ENCODE peak calls at places on chromosomes 6 and 20, in six cellular contexts. K is mesenchymal stem cell, N is IMR-90, S is neuronal stem cell, B is mesendoderm, H is H1. I is an unnamed sample.

GRCh38 chr6:1538810-1539482 is 70.8 kb upstream of the FOXC1 start:
- DNase-seq in K (no peak), N (no peak), S (no peak), B (no peak), H (no peak), I (no peak)

GRCh38 chr20:16279320-16279719 is 293.9 kb downstream of the KIF16B start:
- DNase-seq in K (no peak), N (no peak), S (no peak), B (peak), H (peak), I (no peak)

GRCh38 chr6:38350882-38351281 is 288.8 kb downstream of the BTBD9 start:
- DNase-seq in K (peak), N (peak), S (no peak), B (peak), H (no peak), I (no peak)

GRCh38 chr20:5990946-5991345 is 40.5 kb downstream of the MCM8 start:
- DNase-seq in K (peak), N (no peak), S (no peak), B (no peak), H (no peak), I (no peak)

GRCh38 chr6:19137419-19138035 is 699.6 kb upstream of the ID4 start:
- DNase-seq in K (no peak), N (no peak), S (no peak), B (peak), H (peak), I (no peak)

GRCh38 chr6:15080895-15081294 is 165.0 kb upstream of the JARID2 start:
- DNase-seq in K (no peak), N (no peak), S (no peak), B (no peak), H (no peak), I (no peak)

GRCh38 chr6:118618676-118619377 is 32.6 kb downstream of the CEP85L start:
- DNase-seq in K (peak), N (peak), S (peak), B (peak), H (peak), I (peak)

GRCh38 chr20:23873370-23874015 is 6.1 kb downstream of the CST5 start:
- DNase-seq in K (no peak), N (no peak), S (no peak), B (no peak), H (no peak), I (no peak)

GRCh38 chr6:133501675-133502275 is 260.6 kb downstream of the EYA4 start:
- DNase-seq in K (no peak), N (no peak), S (no peak), B (no peak), H (no peak), I (no peak)

GRCh38 chr20:9160760-9161159 is 91.9 kb downstream of the PLCB4 start:
- DNase-seq in K (peak), N (no peak), S (no peak), B (no peak), H (no peak), I (no peak)

GRCh38 chr20:32062776-32063170 is 10.7 kb downstream of the HCK start:
- DNase-seq in K (no peak), N (no peak), S (no peak), B (no peak), H (no peak), I (no peak)

GRCh38 chr6:160261991-160262718 is 3.5 kb upstream of the SLC22A2 start:
- DNase-seq in K (no peak), N (no peak), S (no peak), B (peak), H (no peak), I (peak)

GRCh38 chr20:37726321-37726720 is 32.5 kb downstream of the CTNNBL1 start:
- DNase-seq in K (no peak), N (no peak), S (no peak), B (no peak), H (no peak), I (no peak)

GRCh38 chr6:147201885-147202515 is 2.2 kb upstream of the STXBP5 start:
- DNase-seq in K (peak), N (peak), S (no peak), B (peak), H (no peak), I (peak)

GRCh38 chr6:1771324-1771723 is 161.6 kb downstream of the FOXC1 start:
- DNase-seq in K (no peak), N (peak), S (no peak), B (no peak), H (no peak), I (no peak)

GRCh38 chr6:33613146-33613793 is 7.9 kb upstream of the ITPR3 start:
- DNase-seq in K (no peak), N (peak), S (no peak), B (no peak), H (no peak), I (no peak)

GRCh38 chr6:95846652-95847051 is 169.1 kb upstream of the FUT9 start:
- DNase-seq in K (no peak), N (no peak), S (no peak), B (no peak), H (no peak), I (no peak)

GRCh38 chr6:100614933-100615332 is 150.2 kb upstream of the SIM1 start:
- DNase-seq in K (no peak), N (no peak), S (no peak), B (no peak), H (no peak), I (no peak)

GRCh38 chr20:61925555-61926252 is 140.0 kb downstream of the TAF4 start:
- DNase-seq in K (no peak), N (peak), S (no peak), B (no peak), H (no peak), I (no peak)

GRCh38 chr6:136553166-136553787 is 3.1 kb upstream of the MAP7 start:
- DNase-seq in K (no peak), N (no peak), S (no peak), B (no peak), H (no peak), I (no peak)

GRCh38 chr6:45961125-45961524 is 54.5 kb downstream of the CLIC5 start:
- DNase-seq in K (peak), N (no peak), S (no peak), B (no peak), H (no peak), I (no peak)

GRCh38 chr6:28218312-28219248 is 6.5 kb upstream of the ZSCAN9 start:
- DNase-seq in K (peak), N (peak), S (peak), B (peak), H (no peak), I (peak)

GRCh38 chr6:105901583-105901982 is 184.6 kb upstream of the PRDM1 start:
- DNase-seq in K (no peak), N (no peak), S (no peak), B (no peak), H (no peak), I (no peak)

GRCh38 chr20:57495978-57496377 is 29.0 kb downstream of the CTCFL start:
- DNase-seq in K (no peak), N (no peak), S (no peak), B (no peak), H (no peak), I (no peak)

GRCh38 chr6:8525370-8525769 is 90.0 kb upstream of the SLC35B3 start:
- DNase-seq in K (no peak), N (no peak), S (no peak), B (no peak), H (no peak), I (no peak)

GRCh38 chr20:23356203-23356602 is 5.6 kb downstream of the NXT1 start:
- DNase-seq in K (no peak), N (no peak), S (no peak), B (peak), H (no peak), I (peak)

GRCh38 chr6:10555625-10556309 is 34.6 kb downstream of the GCNT2 start:
- DNase-seq in K (peak), N (peak), S (peak), B (peak), H (peak), I (peak)

GRCh38 chr6:43984442-43985321 is 142.6 kb downstream of the MRPL14 start:
- DNase-seq in K (peak), N (peak), S (no peak), B (no peak), H (no peak), I (no peak)

GRCh38 chr6:45827952-45828530 is 187.6 kb downstream of the CLIC5 start:
- DNase-seq in K (peak), N (peak), S (no peak), B (no peak), H (no peak), I (no peak)

GRCh38 chr20:3923818-3924217 is 34.6 kb downstream of the PANK2 start:
- DNase-seq in K (peak), N (peak), S (no peak), B (no peak), H (no peak), I (no peak)

GRCh38 chr6:19805146-19805515 is 32.0 kb upstream of the ID4 start:
- DNase-seq in K (peak), N (peak), S (no peak), B (peak), H (no peak), I (no peak)

GRCh38 chr6:167676666-167677421 is 149.9 kb upstream of the AFDN start:
- DNase-seq in K (peak), N (no peak), S (peak), B (no peak), H (no peak), I (peak)

GRCh38 chr6:34157236-34157830 is 11.4 kb upstream of the GRM4 start:
- DNase-seq in K (no peak), N (no peak), S (no peak), B (no peak), H (no peak), I (no peak)

GRCh38 chr6:148192310-148192709 is 150.3 kb upstream of the SASH1 start:
- DNase-seq in K (peak), N (peak), S (no peak), B (no peak), H (no peak), I (no peak)

GRCh38 chr6:11358904-11359840 is 126.7 kb upstream of the NEDD9 start:
- DNase-seq in K (peak), N (no peak), S (no peak), B (no peak), H (no peak), I (no peak)

GRCh38 chr20:45971425-45971674 is 653 bp downstream of the ZNF335 start:
- DNase-seq in K (no peak), N (no peak), S (no peak), B (no peak), H (no peak), I (no peak)
- H2AK5ac ChIP-seq in K (peak), N (peak), S (peak), B (peak), H (no peak), I (no peak)

DNA sequence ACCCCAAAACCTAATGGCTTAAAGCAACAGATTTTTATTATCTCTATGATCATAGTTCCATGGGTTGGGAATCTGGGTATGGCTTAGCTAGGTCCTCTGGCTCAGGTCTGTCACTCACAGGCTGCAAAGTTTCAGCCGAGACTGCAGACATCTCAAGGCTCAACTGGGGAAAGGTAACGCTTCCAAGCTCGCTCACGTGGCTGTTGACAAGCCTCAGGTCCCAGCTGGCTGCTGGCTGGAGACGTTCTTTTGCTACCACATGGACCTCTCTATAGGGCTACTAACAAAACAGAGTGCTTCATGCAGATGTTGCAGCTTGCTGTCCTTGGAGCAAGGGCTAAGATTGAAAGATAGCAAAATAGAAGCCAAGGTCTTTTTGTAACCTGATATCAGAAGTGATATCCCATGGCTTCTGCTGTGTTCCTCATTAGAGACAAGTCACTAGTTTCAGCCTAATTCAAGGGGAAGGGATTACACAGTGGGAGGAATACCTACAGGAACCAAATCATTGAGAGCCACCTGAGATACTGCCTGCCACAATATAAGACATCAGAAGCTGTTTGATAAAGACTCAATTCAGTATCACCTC is 6.6 kb downstream of the HTR1E start:
- DNase-seq in K (no peak), N (no peak), S (no peak), B (peak), H (no peak), I (no peak)
- H2BK15ac ChIP-seq in K (no peak), N (no peak), S (no peak), B (no peak), H (no peak), I (no peak)

GRCh38 chr6:107789361-107789760 is 34.8 kb downstream of the SCML4 start:
- DNase-seq in K (no peak), N (no peak), S (no peak), B (no peak), H (no peak), I (no peak)
- H2AK5ac ChIP-seq in K (no peak), N (no peak), S (no peak), B (no peak), H (no peak), I (no peak)

GRCh38 chr6:126145386-126145785 is 159.0 kb downstream of the TRMT11 start:
- DNase-seq in K (no peak), N (no peak), S (no peak), B (no peak), H (no peak), I (no peak)
- H2BK15ac ChIP-seq in K (no peak), N (no peak), S (no peak), B (no peak), H (no peak), I (no peak)

DNA sequence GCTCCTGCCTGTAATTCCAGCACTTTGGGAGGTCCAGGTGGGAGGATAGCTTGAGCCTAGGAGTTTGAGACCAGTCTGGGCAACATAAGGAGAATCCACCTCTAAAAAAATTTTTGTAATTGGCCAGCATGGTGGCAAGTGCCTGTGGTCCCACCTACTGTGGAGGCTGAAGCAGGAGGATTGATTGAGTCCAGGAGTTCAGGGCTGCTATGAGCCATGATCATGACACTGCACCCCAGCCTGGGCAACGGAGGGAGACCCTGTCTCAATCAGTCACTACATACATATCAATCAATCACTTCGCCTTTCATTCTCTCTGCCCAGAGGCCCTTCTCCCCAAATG is 1.1 kb upstream of the STK38 start:
- DNase-seq in K (no peak), N (no peak), S (no peak), B (no peak), H (no peak), I (no peak)
- H2AK5ac ChIP-seq in K (no peak), N (peak), S (no peak), B (no peak), H (peak), I (no peak)

GRCh38 chr6:97064578-97064977 is 140.1 kb downstream of the KLHL32 start:
- DNase-seq in K (no peak), N (no peak), S (no peak), B (peak), H (no peak), I (peak)

GRCh38 chr6:97067045-97067444 is 142.5 kb downstream of the KLHL32 start:
- DNase-seq in K (no peak), N (no peak), S (peak), B (no peak), H (no peak), I (no peak)

GRCh38 chr6:97069363-97069762 is 144.8 kb downstream of the KLHL32 start:
- DNase-seq in K (no peak), N (no peak), S (no peak), B (no peak), H (no peak), I (no peak)

GRCh38 chr6:97066056-97066455 is 141.5 kb downstream of the KLHL32 start:
- DNase-seq in K (no peak), N (no peak), S (no peak), B (no peak), H (no peak), I (no peak)

GRCh38 chr6:97068211-97068610 is 143.7 kb downstream of the KLHL32 start:
- DNase-seq in K (peak), N (peak), S (peak), B (no peak), H (no peak), I (no peak)
- H2BK15ac ChIP-seq in K (no peak), N (no peak), S (no peak), B (no peak), H (no peak), I (no peak)

GRCh38 chr6:158909938-158910337 is 90.1 kb downstream of the RSPH3 start:
- DNase-seq in K (no peak), N (no peak), S (no peak), B (peak), H (no peak), I (no peak)

GRCh38 chr6:158910484-158911075 is 89.4 kb downstream of the RSPH3 start:
- DNase-seq in K (no peak), N (no peak), S (peak), B (peak), H (peak), I (peak)

GRCh38 chr6:158907931-158908330 is 88.8 kb upstream of the EZR start:
- DNase-seq in K (no peak), N (no peak), S (no peak), B (no peak), H (no peak), I (no peak)

GRCh38 chr6:158906926-158907325 is 87.8 kb upstream of the EZR start:
- DNase-seq in K (no peak), N (peak), S (no peak), B (no peak), H (no peak), I (no peak)

DNA sequence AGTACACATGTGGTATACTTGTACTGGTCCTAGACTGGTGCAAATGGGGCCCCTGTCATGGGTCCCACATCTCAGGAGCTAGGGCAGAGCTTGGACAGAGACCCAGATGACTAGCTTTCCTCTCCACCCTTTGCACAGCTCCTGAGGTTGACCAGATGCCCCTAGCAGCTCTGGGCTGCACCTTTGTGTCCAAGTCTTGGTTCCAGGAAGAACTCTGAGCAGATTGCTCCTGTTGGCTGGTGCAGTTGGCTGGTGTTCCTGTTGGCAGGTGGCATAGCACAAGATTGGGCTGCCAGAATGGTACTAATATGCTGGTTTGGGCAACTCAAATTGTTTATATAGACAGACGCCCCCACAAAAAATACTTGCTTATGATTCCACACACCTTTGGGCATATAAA is 89.4 kb upstream of the EZR start:
- DNase-seq in K (no peak), N (no peak), S (no peak), B (no peak), H (no peak), I (no peak)
- H2AK5ac ChIP-seq in K (no peak), N (no peak), S (no peak), B (no peak), H (peak), I (no peak)

GRCh38 chr6:55679503-55679902 is 100.5 kb upstream of the HMGCLL1 start:
- DNase-seq in K (no peak), N (no peak), S (no peak), B (no peak), H (no peak), I (no peak)
- H2BK15ac ChIP-seq in K (no peak), N (no peak), S (no peak), B (no peak), H (no peak), I (no peak)

GRCh38 chr20:51456511-51457280 is 85.8 kb downstream of the NFATC2 start:
- DNase-seq in K (peak), N (peak), S (no peak), B (peak), H (no peak), I (peak)
- H2AK5ac ChIP-seq in K (peak), N (peak), S (no peak), B (no peak), H (no peak), I (no peak)